ENCODE peak calls at places on chromosomes 3 and 15, in nine cellular contexts. P is colonic mucosa, V is astrocyte, X is endothelial cell of umbilical vein, E is H9, H is neural progenitor cell, M is K562, G is SK-N-SH, K is GM12878. U is an unnamed sample.

GRCh38 chr3:64187065-64187959 is 38.0 kb downstream of the PRICKLE2 start:
- DNase-seq in P (peak; percentile 37), V (peak; percentile 98), X (peak; percentile 100), E (no peak), H (no peak), M (no peak), G (no peak), K (no peak), U (no peak)

GRCh38 chr3:188241072-188241471 is 87.1 kb downstream of the LPP start:
- DNase-seq in P (no peak), V (peak; percentile 51), X (no peak), E (no peak), H (no peak), M (no peak), G (no peak), K (no peak), U (no peak)

GRCh38 chr3:115245437-115245836 is 98.3 kb upstream of the ZBTB20 start:
- DNase-seq in P (no peak), V (peak; percentile 97), X (peak; percentile 85), E (no peak), H (no peak), M (peak; percentile 20), G (no peak), K (no peak), U (no peak)

GRCh38 chr15:99238849-99239248 is 10.5 kb downstream of the TTC23 start:
- DNase-seq in P (no peak), V (no peak), X (peak; percentile 45), E (no peak), H (no peak), M (no peak), G (no peak), K (no peak), U (no peak)

GRCh38 chr3:8845641-8846040 is 76.2 kb upstream of the OXTR start:
- DNase-seq in P (no peak), V (peak; percentile 69), X (no peak), E (no peak), H (no peak), M (no peak), G (no peak), K (no peak), U (peak; percentile 25)

GRCh38 chr15:66573719-66574641 is 8.2 kb upstream of the LCTL start:
- DNase-seq in P (no peak), V (peak; percentile 84), X (no peak), E (no peak), H (no peak), M (no peak), G (no peak), K (no peak), U (no peak)

GRCh38 chr15:26028086-26028740 is 165.1 kb upstream of the ATP10A start:
- DNase-seq in P (no peak), V (peak; percentile 20), X (no peak), E (no peak), H (no peak), M (no peak), G (no peak), K (no peak), U (peak; percentile 78)

GRCh38 chr15:74464216-74464615 is 3.3 kb upstream of the UBL7 start:
- DNase-seq in P (no peak), V (no peak), X (no peak), E (no peak), H (no peak), M (no peak), G (no peak), K (peak; percentile 21), U (no peak)

GRCh38 chr3:30954431-30954830 is 60.0 kb upstream of the GADL1 start:
- DNase-seq in P (no peak), V (no peak), X (no peak), E (no peak), H (no peak), M (no peak), G (no peak), K (no peak), U (no peak)

GRCh38 chr3:98846101-98846500 is 55.4 kb downstream of the DCBLD2 start:
- DNase-seq in P (no peak), V (peak; percentile 59), X (no peak), E (no peak), H (no peak), M (no peak), G (no peak), K (no peak), U (no peak)

GRCh38 chr15:68524753-68525584 is 53.8 kb upstream of the CORO2B start:
- DNase-seq in P (no peak), V (peak; percentile 86), X (no peak), E (no peak), H (no peak), M (no peak), G (no peak), K (no peak), U (no peak)

GRCh38 chr15:47434641-47435040 is 282.7 kb upstream of the SEMA6D start:
- DNase-seq in P (no peak), V (no peak), X (no peak), E (no peak), H (no peak), M (no peak), G (no peak), K (no peak), U (no peak)

GRCh38 chr3:79247367-79248103 is 520.3 kb downstream of the ROBO1 start:
- DNase-seq in P (no peak), V (peak; percentile 75), X (no peak), E (no peak), H (peak; percentile 5), M (no peak), G (no peak), K (no peak), U (no peak)

GRCh38 chr3:67655364-67656121 is 1.1 kb upstream of the SUCLG2 start:
- DNase-seq in P (peak; percentile 35), V (no peak), X (no peak), E (no peak), H (no peak), M (no peak), G (no peak), K (peak; percentile 57), U (no peak)

DNA sequence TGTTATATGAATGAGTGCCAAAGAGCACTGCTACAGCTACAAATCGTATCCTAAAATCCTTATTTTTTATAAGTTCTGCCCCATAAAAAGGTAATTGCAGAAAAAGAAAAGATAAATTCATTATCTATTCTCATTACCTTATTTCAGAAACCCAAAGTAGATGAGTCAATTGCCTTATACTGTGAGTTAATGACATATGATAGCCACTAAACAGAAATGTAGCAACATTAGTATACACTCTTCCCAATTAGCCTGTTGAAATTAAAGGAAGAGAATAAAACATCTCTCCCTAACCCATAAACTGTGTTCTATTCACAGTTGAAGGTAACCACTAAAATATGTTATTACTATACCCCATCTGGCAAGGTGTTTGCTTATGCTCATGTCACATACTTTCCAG is 11.0 kb downstream of the TBL1XR1 start:
- DNase-seq in P (no peak), V (no peak), X (no peak), E (no peak), H (no peak), M (no peak), G (no peak), K (no peak), U (no peak)
- H3K9ac ChIP-seq in P (no peak overlapping the region), V (no peak overlapping the region), X (no peak overlapping the region), E (no peak overlapping the region), H (no peak overlapping the region), M (no peak overlapping the region), G (no peak overlapping the region), K (no peak overlapping the region), U (no peak overlapping the region)

GRCh38 chr15:51516291-51516690 is 106.3 kb downstream of the DMXL2 start:
- DNase-seq in P (no peak), V (no peak), X (no peak), E (no peak), H (no peak), M (no peak), G (no peak), K (no peak), U (no peak)
- H3K9ac ChIP-seq in P (no peak overlapping the region), V (no peak overlapping the region), X (no peak overlapping the region), E (no peak overlapping the region), H (no peak overlapping the region), M (no peak overlapping the region), G (no peak overlapping the region), K (no peak overlapping the region), U (no peak overlapping the region)

GRCh38 chr3:51974963-51975856 is at the start of gene ABHD14A:
- DNase-seq in P (peak; percentile 88), V (peak; percentile 36), X (peak; percentile 63), E (peak; percentile 68), H (peak; percentile 88), M (peak; percentile 75), G (peak; percentile 92), K (no peak), U (peak; percentile 61)

GRCh38 chr3:51978143-51978502 is 3.3 kb downstream of the ABHD14A start:
- DNase-seq in P (no peak), V (no peak), X (no peak), E (no peak), H (no peak), M (no peak), G (no peak), K (no peak), U (no peak)

GRCh38 chr3:51974277-51974962 is 444 bp upstream of the ABHD14A start:
- DNase-seq in P (peak; percentile 62), V (no peak), X (no peak), E (no peak), H (no peak), M (peak; percentile 29), G (peak; percentile 62), K (no peak), U (no peak)

GRCh38 chr3:51977449-51978142 is 2.7 kb downstream of the ABHD14A start:
- DNase-seq in P (no peak), V (no peak), X (no peak), E (no peak), H (no peak), M (no peak), G (no peak), K (no peak), U (no peak)

GRCh38 chr3:51975857-51976549 is 1.1 kb downstream of the ABHD14A start:
- DNase-seq in P (peak; percentile 81), V (peak; percentile 56), X (peak; percentile 65), E (peak; percentile 65), H (peak; percentile 88), M (peak; percentile 76), G (peak; percentile 89), K (no peak), U (peak; percentile 54)
- H3K9ac ChIP-seq in P (no peak overlapping the region), V (no peak overlapping the region), X (no peak overlapping the region), E (no peak overlapping the region), H (no peak overlapping the region), M (no peak overlapping the region), G (no peak overlapping the region), K (no peak overlapping the region), U (peak overlapping the region; percentile 63)

DNA sequence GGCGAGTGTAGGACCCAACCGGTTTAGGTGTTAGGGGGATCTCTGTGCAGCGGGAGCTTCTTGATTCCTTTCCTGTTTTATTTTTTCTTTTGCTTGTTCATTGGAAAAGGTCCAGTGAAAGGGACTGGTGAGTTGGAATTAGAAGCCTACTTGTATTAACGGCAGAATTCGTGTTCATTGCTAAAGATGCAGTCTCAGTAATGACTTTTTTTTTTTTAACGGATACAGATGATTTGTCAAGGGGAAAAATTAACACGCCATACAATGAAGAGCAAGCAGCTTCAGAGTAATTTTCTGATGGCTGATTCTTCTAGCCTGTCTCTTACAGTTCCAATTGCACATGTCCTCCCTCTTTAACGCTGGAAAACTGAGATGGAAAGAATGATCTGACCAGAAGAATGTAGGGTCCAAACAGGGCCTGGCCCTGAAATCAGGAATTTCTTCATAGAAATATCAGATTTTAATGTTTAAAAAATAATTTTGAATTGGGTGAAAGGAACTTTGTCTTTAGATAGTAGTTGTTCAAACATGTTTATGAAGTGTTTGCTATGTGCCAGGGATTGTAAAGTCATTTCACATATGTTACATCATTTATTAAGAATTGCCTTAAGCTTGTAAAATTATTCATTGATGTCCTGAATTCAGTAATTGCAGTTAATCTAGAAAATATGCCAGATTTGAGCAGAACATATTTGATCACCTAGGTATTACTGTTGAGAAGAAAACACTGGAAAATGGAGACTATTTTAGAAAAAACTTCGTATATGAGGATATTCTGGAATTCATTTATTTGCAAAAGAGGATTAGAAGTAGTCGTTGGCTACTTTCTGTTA is 1.4 kb downstream of the MAPK6 start:
- DNase-seq in P (no peak), V (no peak), X (peak; percentile 69), E (no peak), H (no peak), M (no peak), G (no peak), K (no peak), U (no peak)
- H3K9ac ChIP-seq in P (peak overlapping the region; percentile 63), V (peak overlapping the region; percentile 100), X (peak overlapping the region; percentile 99), E (peak overlapping the region; percentile 94), H (peak overlapping the region; percentile 33), M (peak overlapping the region; percentile 98), G (peak overlapping the region; percentile 93), K (peak overlapping the region; percentile 98), U (peak overlapping the region; percentile 76)

U was measured in mesendoderm.